ENCODE peak calls at places on chromosomes 11 and 22, in five cellular contexts. B is iPS DF 19.7, T is posterior cingulate gyrus, P is T1000, K is GM19239. M is an unnamed sample.

GRCh38 chr11:20610825-20611224 is 11.4 kb downstream of the SLC6A5 start:
- DNase-seq in P (no peak), K (no peak), B (no peak), T (no peak), M (no peak)

GRCh38 chr11:69259072-69259471 is 34.9 kb upstream of the MYEOV start:
- DNase-seq in T (no peak), K (no peak), B (no peak), P (no peak), M (no peak)

GRCh38 chr11:129695543-129696308 is 119.9 kb upstream of the TMEM45B start:
- DNase-seq in T (peak; percentile 87), B (no peak), K (peak; percentile 20), P (no peak), M (no peak)

GRCh38 chr22:26333088-26333800 is 95.8 kb upstream of the ASPHD2 start:
- DNase-seq in T (no peak), B (no peak), K (no peak), P (no peak), M (no peak)

GRCh38 chr11:121291896-121292502 is 572 bp upstream of the SC5D start:
- DNase-seq in B (no peak), K (no peak), P (no peak), T (peak; percentile 61), M (no peak)

GRCh38 chr11:109865558-109866186 is 227.5 kb upstream of the ZC3H12C start:
- DNase-seq in P (no peak), B (no peak), K (no peak), T (peak; percentile 88), M (peak; percentile 8)

GRCh38 chr22:35894937-35895708 is 133.5 kb downstream of the RBFOX2 start:
- DNase-seq in B (no peak), P (peak; percentile 22), T (no peak), K (no peak), M (no peak)

GRCh38 chr11:43923327-43924111 is 18.9 kb upstream of the C11orf96 start:
- DNase-seq in T (peak; percentile 68), B (no peak), K (no peak), P (no peak), M (peak; percentile 88)

GRCh38 chr11:110337570-110338193 is 41.3 kb upstream of the RDX start:
- DNase-seq in P (peak; percentile 2), K (no peak), T (no peak), B (peak; percentile 47), M (no peak)

GRCh38 chr11:17489729-17490128 is 13.1 kb upstream of the ABCC8 start:
- DNase-seq in K (no peak), T (peak; percentile 20), P (no peak), B (no peak), M (no peak)

GRCh38 chr11:130674686-130675085 is 226.2 kb downstream of the ADAMTS15 start:
- DNase-seq in K (no peak), B (no peak), T (no peak), P (no peak), M (no peak)

GRCh38 chr11:64710418-64711137 is 12.4 kb downstream of the NRXN2 start:
- DNase-seq in K (no peak), T (no peak), P (no peak), B (no peak), M (no peak)

GRCh38 chr22:30488121-30488520 is 16.3 kb upstream of the SEC14L3 start:
- DNase-seq in B (no peak), P (no peak), K (no peak), T (peak; percentile 39), M (no peak)

GRCh38 chr11:62269654-62270278 is at the start of gene SCGB2A2:
- DNase-seq in B (no peak), P (no peak), K (no peak), T (no peak), M (no peak)

GRCh38 chr22:23142546-23143105 is 836 bp upstream of the RSPH14 start:
- DNase-seq in P (no peak), B (no peak), T (peak; percentile 19), K (no peak), M (no peak)

GRCh38 chr11:63641727-63642126 is 27.5 kb upstream of the PLAAT3 start:
- DNase-seq in B (no peak), P (no peak), T (no peak), K (no peak), M (no peak)

GRCh38 chr11:15941206-15941770 is 415.1 kb downstream of the SOX6 start:
- DNase-seq in P (no peak), K (peak; percentile 61), B (no peak), T (peak; percentile 80), M (no peak)

GRCh38 chr22:40178417-40179409 is 988 bp downstream of the TNRC6B start:
- DNase-seq in B (no peak), T (no peak), P (no peak), K (no peak), M (no peak)

GRCh38 chr11:69134957-69135356 is 20.8 kb upstream of the SMIM38 start:
- DNase-seq in B (no peak), K (no peak), P (no peak), T (peak; percentile 43), M (no peak)

GRCh38 chr11:46254135-46254491 is 23.3 kb upstream of the CREB3L1 start:
- DNase-seq in T (no peak), B (no peak), K (no peak), P (no peak), M (no peak)

GRCh38 chr11:15695096-15695721 is 580.5 kb downstream of the INSC start:
- DNase-seq in P (no peak), B (no peak), K (no peak), T (no peak), M (no peak)

GRCh38 chr22:24962835-24963234 is 10.3 kb downstream of the KIAA1671 start:
- DNase-seq in P (no peak), T (peak; percentile 41), K (no peak), B (no peak), M (no peak)